ENCODE peak calls at places on chromosomes 1 and 21, in four cellular contexts. I is OCI-LY7, S is mucosa of descending colon, H is AG04450. W is an unnamed sample.

GRCh38 chr1:44661786-44662682 is 12.2 kb downstream of the TMEM53 start:
- DNase-seq in H (no peak), I (no peak), S (no peak), W (peak)

GRCh38 chr1:1123581-1124507 is 8.0 kb upstream of the C1orf159 start:
- DNase-seq in I (no peak), H (no peak), S (peak), W (peak)

GRCh38 chr1:1183221-1183747 is 9.6 kb downstream of the TTLL10 start:
- DNase-seq in H (no peak), S (peak), I (no peak), W (peak)

GRCh38 chr1:229388876-229389580 is 44.9 kb downstream of the ACTA1 start:
- DNase-seq in I (no peak), S (no peak), H (peak), W (no peak)

GRCh38 chr1:205766038-205766437 is 9.2 kb downstream of the RAB29 start:
- DNase-seq in I (no peak), S (no peak), H (no peak), W (no peak)

GRCh38 chr1:85612704-85613361 is 32.3 kb downstream of the CCN1 start:
- DNase-seq in I (no peak), S (no peak), H (peak), W (no peak)

GRCh38 chr1:29243863-29244185 is 7.5 kb downstream of the PTPRU start:
- DNase-seq in H (peak), I (no peak), S (no peak), W (no peak)

GRCh38 chr1:55700359-55701130 is 485.4 kb upstream of the USP24 start:
- DNase-seq in H (no peak), I (no peak), S (no peak), W (no peak)

GRCh38 chr1:5526385-5526750 is 465.9 kb downstream of the NPHP4 start:
- DNase-seq in I (no peak), S (no peak), H (no peak), W (no peak)

GRCh38 chr1:184387871-184388670 is 1.2 kb downstream of the C1orf21 start:
- DNase-seq in H (peak), S (peak), I (no peak), W (no peak)

GRCh38 chr1:235093013-235093618 is 35.5 kb downstream of the TOMM20 start:
- DNase-seq in S (peak), I (peak), H (no peak), W (no peak)

GRCh38 chr21:28436286-28436932 is 556.3 kb downstream of the LTN1 start:
- DNase-seq in S (no peak), I (no peak), H (no peak), W (no peak)

GRCh38 chr21:28793043-28793442 is 199.6 kb downstream of the LTN1 start:
- DNase-seq in I (peak), S (no peak), H (no peak), W (no peak)

GRCh38 chr21:45163413-45164123 is 89.2 kb downstream of the ADARB1 start:
- DNase-seq in S (no peak), H (no peak), I (no peak), W (no peak)

GRCh38 chr1:178619523-178619922 is 105.5 kb upstream of the RALGPS2 start:
- DNase-seq in H (no peak), I (no peak), S (no peak), W (no peak)

GRCh38 chr1:165828581-165829329 is 1.3 kb downstream of the UCK2 start:
- DNase-seq in H (peak), I (peak), S (peak), W (no peak)

GRCh38 chr1:96360036-96360795 is 361.4 kb upstream of the PTBP2 start:
- DNase-seq in S (no peak), I (no peak), H (no peak), W (no peak)

GRCh38 chr1:92184632-92185031 is 33.1 kb upstream of the C1orf146 start:
- DNase-seq in I (no peak), H (peak), S (no peak), W (no peak)

GRCh38 chr1:18943914-18944572 is 12.4 kb downstream of the IFFO2 start:
- DNase-seq in H (no peak), S (no peak), I (no peak), W (no peak)

GRCh38 chr1:119551218-119551617 is 44.2 kb downstream of the HSD3B1 start:
- DNase-seq in S (no peak), I (no peak), H (no peak), W (no peak)

GRCh38 chr1:173267453-173267945 is 60.4 kb upstream of the TNFSF4 start:
- DNase-seq in I (no peak), H (no peak), S (no peak), W (no peak)

GRCh38 chr1:61539720-61540462 is 185.1 kb downstream of the TM2D1 start:
- DNase-seq in H (no peak), S (no peak), I (no peak), W (no peak)

GRCh38 chr1:167263784-167264464 is 43.2 kb downstream of the POU2F1 start:
- DNase-seq in I (peak), H (no peak), S (no peak), W (no peak)

GRCh38 chr1:6859415-6860343 is 74.4 kb downstream of the CAMTA1 start:
- DNase-seq in H (peak), S (no peak), I (no peak), W (no peak)

GRCh38 chr1:64553285-64553684 is 83.4 kb downstream of the CACHD1 start:
- DNase-seq in I (peak), H (no peak), S (no peak), W (no peak)

GRCh38 chr1:172745014-172745413 is 86.1 kb downstream of the FASLG start:
- DNase-seq in H (peak), I (peak), S (no peak), W (no peak)

GRCh38 chr1:110495926-110496600 is 22.9 kb downstream of the KCNA10 start:
- DNase-seq in I (peak), H (peak), S (no peak), W (no peak)

GRCh38 chr21:21436012-21436545 is 437.9 kb downstream of the NCAM2 start:
- DNase-seq in I (no peak), H (no peak), S (no peak), W (no peak)

GRCh38 chr1:218079379-218079778 is 205.7 kb upstream of the RRP15 start:
- DNase-seq in I (no peak), H (no peak), S (no peak), W (no peak)

GRCh38 chr1:7591565-7591964 is 179.5 kb upstream of the VAMP3 start:
- DNase-seq in H (no peak), S (peak), I (no peak), W (peak)

GRCh38 chr1:185409763-185410528 is 92.9 kb upstream of the IVNS1ABP start:
- DNase-seq in H (no peak), I (no peak), S (no peak), W (no peak)

GRCh38 chr1:228275154-228275434 is 67.2 kb downstream of the OBSCN start:
- DNase-seq in H (no peak), I (no peak), S (no peak), W (no peak)

GRCh38 chr1:55005351-55006140 is 6.8 kb downstream of the BSND start:
- DNase-seq in H (no peak), S (no peak), I (no peak), W (peak)

GRCh38 chr21:45575304-45575992 is 33.2 kb upstream of the SLC19A1 start:
- DNase-seq in H (no peak), I (no peak), S (no peak), W (no peak)

GRCh38 chr1:170326221-170326620 is 180.5 kb downstream of the NTMT2 start:
- DNase-seq in H (no peak), I (no peak), S (no peak), W (no peak)

GRCh38 chr1:89844236-89844807 is 23.5 kb downstream of the LRRC8D start:
- DNase-seq in S (no peak), H (no peak), I (peak), W (no peak)

GRCh38 chr1:110229348-110230001 is 19.4 kb downstream of the KCNC4 start:
- DNase-seq in I (no peak), S (no peak), H (no peak), W (no peak)

GRCh38 chr1:29679828-29680558 is 443.7 kb downstream of the PTPRU start:
- DNase-seq in S (no peak), H (no peak), I (no peak), W (no peak)

DNA sequence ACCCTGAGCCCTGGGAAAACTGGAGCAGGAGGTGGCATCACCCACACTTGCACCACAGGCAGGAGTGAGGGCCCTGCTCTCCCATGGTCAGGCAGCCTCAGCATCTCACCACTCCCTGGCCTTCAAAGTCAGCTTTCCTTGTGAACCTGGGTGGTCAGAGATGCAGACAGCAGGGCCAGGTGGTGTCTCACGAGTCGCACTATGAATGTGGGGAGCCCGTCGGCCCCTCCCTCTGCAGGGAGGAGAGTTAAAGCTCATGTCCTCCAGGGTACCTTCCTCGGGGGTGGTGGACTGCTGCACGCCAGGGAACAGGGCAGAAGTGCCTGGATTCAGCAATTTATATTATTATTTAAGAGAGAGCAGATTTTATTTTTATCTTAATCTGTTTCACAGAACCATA is 24.1 kb downstream of the ABCG1 start:
- DNase-seq in S (peak), H (no peak), I (peak), W (no peak)
- TF ChIP-seq CTCF in S (no peak), H (no peak), I (no peak), W (no peak)

GRCh38 chr1:202689082-202689481 is 21.2 kb downstream of the SYT2 start:
- DNase-seq in H (no peak), S (no peak), I (no peak), W (no peak)

GRCh38 chr1:202691846-202692245 is 18.4 kb downstream of the SYT2 start:
- DNase-seq in S (no peak), H (no peak), I (no peak), W (no peak)

GRCh38 chr1:202694354-202694753 is 15.9 kb downstream of the SYT2 start:
- DNase-seq in S (no peak), H (no peak), I (no peak), W (no peak)

GRCh38 chr1:202689493-202690342 is 20.5 kb downstream of the SYT2 start:
- DNase-seq in S (no peak), H (no peak), I (no peak), W (no peak)

DNA sequence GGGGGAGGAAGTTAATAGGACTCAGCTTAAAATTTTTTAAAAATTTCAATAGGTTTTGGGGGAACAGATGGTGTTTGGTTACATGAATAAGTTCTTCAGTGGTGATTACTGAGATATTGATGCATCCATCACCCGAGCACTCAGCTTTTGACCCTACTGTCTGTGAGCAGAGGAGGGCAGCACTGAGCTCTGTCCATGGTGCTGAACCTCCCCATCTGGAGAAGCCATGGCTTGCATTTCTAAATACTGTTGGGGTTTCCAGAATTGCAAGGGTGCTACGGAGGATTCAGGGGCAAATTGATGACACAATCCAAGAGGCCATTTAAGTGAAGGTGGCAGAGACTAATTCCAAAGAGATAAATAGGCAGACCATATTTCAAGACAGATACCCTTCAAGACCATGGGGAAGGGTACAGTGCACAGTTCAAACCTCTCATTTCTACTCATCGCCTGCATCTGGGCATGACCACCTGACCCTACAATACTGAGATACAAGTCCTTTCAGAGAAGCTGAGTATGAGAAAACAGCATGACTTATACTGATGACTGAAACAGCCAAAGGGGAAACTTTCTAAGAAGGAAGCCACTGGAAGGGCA is 17.2 kb downstream of the SYT2 start:
- DNase-seq in S (no peak), H (peak), I (peak), W (no peak)
- TF ChIP-seq CTCF in S (no peak), H (peak), I (peak), W (peak)

GRCh38 chr1:215076312-215076711 is 6.2 kb upstream of the KCNK2 start:
- DNase-seq in H (no peak), I (peak), S (no peak), W (no peak)
- TF ChIP-seq CTCF in H (peak), I (peak), S (no peak), W (peak)

DNA sequence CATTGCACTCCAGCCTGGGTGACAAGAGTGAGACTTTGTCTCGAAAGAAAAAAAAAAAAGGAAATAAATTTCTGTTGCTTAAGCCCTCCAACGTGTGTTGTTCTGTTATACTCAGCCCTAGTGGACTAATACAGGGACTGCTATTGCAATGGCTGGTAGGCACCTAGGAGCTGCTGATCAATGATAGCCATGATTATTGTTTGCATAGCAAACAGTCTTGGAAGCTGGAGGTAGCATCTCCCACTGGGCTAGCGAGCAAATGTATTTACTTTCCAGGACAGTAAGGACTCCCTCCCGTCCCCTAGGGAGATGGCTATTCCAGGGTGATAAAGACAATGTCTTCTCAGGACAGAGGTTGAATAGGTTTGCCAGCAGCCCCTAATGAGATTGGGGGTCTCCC is 13.5 kb upstream of the TNFRSF8 start:
- DNase-seq in I (no peak), H (no peak), S (no peak), W (no peak)
- TF ChIP-seq CTCF in I (peak), H (peak), S (no peak), W (peak)

DNA sequence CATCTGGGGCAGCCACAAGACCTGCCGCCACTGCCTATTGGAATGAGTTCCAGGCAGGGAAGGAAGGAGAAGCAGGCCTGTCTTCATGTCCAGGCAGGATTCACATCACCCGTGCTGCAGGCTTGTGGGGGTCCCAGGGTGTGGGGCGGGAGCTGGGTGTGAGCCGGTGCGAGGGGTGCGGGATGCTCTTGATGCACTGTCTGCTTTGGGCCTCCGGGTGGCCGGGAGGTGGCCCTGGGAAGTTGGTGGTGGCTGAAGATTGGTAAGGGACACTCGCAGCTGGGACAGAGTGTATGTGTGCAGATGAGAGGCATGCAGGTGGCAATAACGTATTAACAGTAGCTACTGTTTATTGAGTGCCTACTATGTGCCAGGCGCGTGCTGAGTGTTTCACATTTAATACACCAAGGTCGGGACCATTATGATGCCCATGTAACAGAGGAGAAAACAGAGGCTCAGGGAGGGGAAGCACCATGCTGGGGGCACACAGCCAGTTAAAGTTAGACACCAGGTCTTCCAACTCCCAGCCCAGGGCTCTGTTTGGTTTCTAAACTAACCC is 3.3 kb downstream of the CROCC start:
- DNase-seq in S (peak), I (no peak), H (no peak), W (no peak)
- TF ChIP-seq CTCF in S (no peak), I (peak), H (peak), W (no peak)

GRCh38 chr1:24304763-24305162 is 14.4 kb upstream of the GRHL3 start:
- DNase-seq in I (no peak), H (no peak), S (no peak), W (no peak)

GRCh38 chr1:24311731-24312130 is 7.4 kb upstream of the GRHL3 start:
- DNase-seq in H (no peak), S (no peak), I (no peak), W (no peak)

GRCh38 chr1:24311234-24311633 is 7.9 kb upstream of the GRHL3 start:
- DNase-seq in H (no peak), I (no peak), S (no peak), W (no peak)

GRCh38 chr1:24309762-24310485 is 9.2 kb upstream of the GRHL3 start:
- DNase-seq in S (no peak), H (no peak), I (no peak), W (no peak)

DNA sequence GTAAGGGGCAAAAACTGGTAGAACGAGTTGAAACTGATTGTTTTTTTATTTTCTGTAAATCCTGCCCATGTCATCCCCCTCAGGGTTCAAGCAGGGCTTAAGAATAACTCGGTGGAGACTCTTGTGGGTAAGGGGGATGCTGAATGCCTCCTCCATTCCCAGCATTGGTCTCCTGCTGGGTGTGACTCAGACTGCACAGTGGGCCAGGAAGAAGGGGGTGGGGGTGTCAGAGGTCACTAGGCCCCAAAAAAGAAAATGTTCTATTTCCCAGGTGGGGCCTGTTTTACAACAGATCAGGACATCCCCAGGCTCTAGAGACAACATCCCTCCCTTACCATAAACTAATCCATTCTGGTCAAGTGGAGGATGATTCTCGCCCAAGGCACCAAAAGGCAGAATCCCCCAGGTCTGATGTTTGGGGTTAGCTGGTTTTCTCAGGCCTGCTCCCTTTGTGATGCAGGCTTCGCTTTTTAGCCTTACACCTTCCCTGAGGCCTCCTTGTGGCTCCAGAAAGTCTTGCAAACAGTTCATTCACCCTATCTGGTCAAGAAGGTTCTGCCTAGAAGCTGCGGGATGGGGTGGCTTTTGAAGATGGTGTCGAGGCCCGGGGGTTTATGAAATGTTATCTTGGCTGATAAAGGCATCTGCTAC is 10.7 kb upstream of the GRHL3 start:
- DNase-seq in H (no peak), S (no peak), I (peak), W (no peak)
- TF ChIP-seq CTCF in H (peak), S (no peak), I (peak), W (peak)

GRCh38 chr21:31566061-31566460 is 93.4 kb upstream of the SOD1 start:
- DNase-seq in H (no peak), I (peak), S (no peak), W (no peak)
- TF ChIP-seq CTCF in H (no peak), I (peak), S (no peak), W (peak)

DNA sequence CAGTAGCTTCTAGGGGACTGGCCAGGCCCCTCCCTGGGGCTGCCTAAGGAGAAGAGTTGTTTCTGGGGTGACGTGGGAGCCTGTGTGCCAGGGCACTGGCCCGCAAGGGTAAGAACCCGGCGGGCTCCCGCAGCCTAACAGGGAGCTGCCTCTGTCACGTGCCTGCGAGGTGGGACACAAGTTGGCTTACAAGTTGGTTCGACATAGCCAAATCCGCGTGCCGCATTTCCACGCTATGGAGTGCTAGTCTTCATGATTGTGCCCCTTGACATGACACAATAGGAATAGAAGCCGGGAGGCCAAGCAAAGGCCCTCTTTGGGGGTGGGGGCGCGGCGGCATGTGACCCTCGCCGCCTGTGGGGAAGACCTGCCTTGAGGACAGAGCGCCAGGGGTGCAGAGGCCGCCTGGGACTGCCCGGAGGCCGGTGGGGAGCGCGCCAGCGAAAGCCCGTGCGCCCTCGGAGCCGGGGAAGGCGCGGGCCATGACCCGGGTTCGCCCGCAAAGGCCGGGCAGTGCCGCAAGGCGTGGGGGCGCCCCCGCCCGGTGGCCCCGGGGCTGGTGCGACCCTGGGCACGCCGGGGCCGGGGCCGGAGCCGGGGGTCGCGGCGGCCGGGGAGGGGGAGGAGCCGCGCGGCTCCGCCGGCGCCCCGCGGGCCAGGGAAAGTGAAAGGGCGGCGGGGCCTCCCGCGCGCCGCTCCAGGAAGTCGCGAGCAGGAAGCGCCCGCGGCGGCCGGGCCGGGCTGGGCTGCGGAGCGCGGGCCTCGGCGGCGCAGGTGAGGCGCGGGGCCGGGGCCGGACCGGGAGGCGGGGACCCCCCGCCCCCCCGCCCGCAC is at the start of gene SLC37A1:
- DNase-seq in S (peak), H (no peak), I (peak), W (no peak)
- TF ChIP-seq CTCF in S (no peak), H (no peak), I (peak), W (peak)